ENCODE peak calls at places on chromosomes 7 and 10, in ten cellular contexts. M is MM.1S; X is naive thymus-derived CD4-positive, alpha-beta T cell; A is uterus; N is colonic mucosa; V is ovary; H is WERI-Rb-1; E is psoas muscle; F is heart right ventricle; J is upper lobe of right lung. I is an unnamed sample. For H3K9me3 and H3K36me3, the result is how much of the 10 kb centered on the place peaks cover.

GRCh38 chr10:130455791-130456190 is 319.6 kb downstream of the GLRX3 start:
- DNase-seq in A (no peak), N (no peak), J (no peak), X (no peak), F (no peak), V (no peak), H (no peak), E (no peak), M (no peak), I (no peak)

GRCh38 chr7:33666526-33666925 is 238.8 kb upstream of the BMPER start:
- DNase-seq in A (no peak), M (no peak), H (no peak), N (no peak), E (no peak), J (no peak), X (no peak), V (no peak), F (no peak), I (no peak)

GRCh38 chr7:151311294-151311864 is 30.2 kb upstream of the NUB1 start:
- DNase-seq in M (peak), F (no peak), E (no peak), A (no peak), V (no peak), N (peak), H (peak), J (no peak), X (no peak), I (no peak)

GRCh38 chr7:44240376-44240775 is 39.6 kb downstream of the YKT6 start:
- DNase-seq in V (no peak), J (no peak), F (no peak), H (no peak), N (no peak), E (no peak), A (no peak), X (no peak), M (no peak), I (no peak)

GRCh38 chr7:112001089-112001826 is 204.9 kb downstream of the DOCK4 start:
- DNase-seq in F (no peak), X (no peak), M (no peak), V (no peak), H (no peak), N (no peak), A (no peak), J (no peak), E (no peak), I (no peak)

GRCh38 chr7:121097577-121097976 is 109.1 kb downstream of the CPED1 start:
- DNase-seq in A (no peak), E (no peak), N (no peak), F (no peak), J (no peak), H (no peak), X (no peak), V (no peak), M (no peak), I (no peak)

GRCh38 chr10:124966008-124966407 is 24.1 kb downstream of the ZRANB1 start:
- DNase-seq in F (no peak), M (no peak), A (no peak), J (no peak), H (no peak), E (no peak), N (no peak), V (no peak), X (no peak), I (no peak)

GRCh38 chr10:58516118-58516517 is 3.4 kb downstream of the BICC1 start:
- DNase-seq in V (no peak), M (no peak), N (no peak), A (no peak), F (no peak), X (no peak), E (no peak), J (no peak), H (no peak), I (no peak)

GRCh38 chr7:42489299-42489698 is 252.3 kb upstream of the GLI3 start:
- DNase-seq in V (no peak), J (no peak), N (no peak), E (no peak), F (no peak), X (no peak), M (no peak), A (no peak), H (no peak), I (no peak)

GRCh38 chr10:69459101-69459805 is 8.0 kb downstream of the TSPAN15 start:
- DNase-seq in N (no peak), H (no peak), A (no peak), V (no peak), X (no peak), J (no peak), E (no peak), M (no peak), F (no peak), I (no peak)

GRCh38 chr10:42428534-42428933 is 209.8 kb downstream of the ZNF33B start:
- DNase-seq in N (no peak), V (no peak), H (no peak), M (peak), F (no peak), X (no peak), A (no peak), J (no peak), E (no peak), I (no peak)
- H3K9me3 ChIP-seq in N (under half), V (under half), H (under half), M (under half), F (under half), X (under half), A (under half), J (under half), E (under half), I (under half)

DNA sequence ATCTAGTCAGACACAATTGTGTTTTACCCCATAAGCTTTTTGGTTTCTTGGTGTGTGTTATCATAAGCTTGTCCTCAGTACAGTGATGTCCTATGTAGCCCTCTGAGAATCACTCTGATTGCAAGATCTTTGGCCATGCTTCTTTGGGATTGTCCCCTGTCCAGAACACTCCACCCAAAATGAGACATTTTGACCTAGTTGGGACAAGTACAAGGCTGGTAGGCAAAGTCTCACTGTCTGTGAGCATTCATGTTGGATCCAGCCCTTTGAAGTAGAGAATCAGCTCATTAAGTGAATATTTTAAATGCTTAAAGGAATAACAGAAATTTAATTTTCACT is 28.9 kb upstream of the PCGF5 start:
- DNase-seq in H (no peak), X (no peak), J (no peak), V (no peak), F (no peak), N (no peak), A (no peak), E (no peak), M (no peak), I (no peak)
- H3K27ac ChIP-seq in H (no peak), X (no peak), J (no peak), V (no peak), F (no peak), N (no peak), A (no peak), E (peak), M (peak), I (no peak)

GRCh38 chr10:113267616-113268015 is 285.2 kb upstream of the HABP2 start:
- DNase-seq in J (no peak), F (no peak), X (no peak), A (no peak), N (no peak), E (no peak), V (no peak), H (no peak), M (no peak), I (no peak)

GRCh38 chr10:113264333-113265131 is 288.3 kb upstream of the HABP2 start:
- DNase-seq in V (no peak), F (no peak), A (no peak), E (no peak), M (no peak), X (no peak), J (no peak), H (no peak), N (no peak), I (no peak)

GRCh38 chr10:113269333-113269732 is 283.5 kb upstream of the HABP2 start:
- DNase-seq in F (no peak), H (no peak), N (no peak), M (no peak), A (no peak), V (no peak), X (no peak), E (no peak), J (no peak), I (no peak)

GRCh38 chr10:113266152-113266551 is 286.7 kb upstream of the HABP2 start:
- DNase-seq in J (no peak), H (no peak), A (no peak), V (no peak), M (no peak), F (no peak), E (no peak), X (no peak), N (no peak), I (no peak)

GRCh38 chr10:113268186-113268585 is 284.7 kb upstream of the HABP2 start:
- DNase-seq in M (no peak), V (no peak), E (no peak), F (no peak), A (no peak), J (no peak), H (no peak), X (no peak), N (no peak), I (no peak)
- H3K36me3 ChIP-seq in M (under half), V (under half), E (under half), F (under half), A (under half), J (under half), H (under half), X (under half), N (under half), I (under half)

DNA sequence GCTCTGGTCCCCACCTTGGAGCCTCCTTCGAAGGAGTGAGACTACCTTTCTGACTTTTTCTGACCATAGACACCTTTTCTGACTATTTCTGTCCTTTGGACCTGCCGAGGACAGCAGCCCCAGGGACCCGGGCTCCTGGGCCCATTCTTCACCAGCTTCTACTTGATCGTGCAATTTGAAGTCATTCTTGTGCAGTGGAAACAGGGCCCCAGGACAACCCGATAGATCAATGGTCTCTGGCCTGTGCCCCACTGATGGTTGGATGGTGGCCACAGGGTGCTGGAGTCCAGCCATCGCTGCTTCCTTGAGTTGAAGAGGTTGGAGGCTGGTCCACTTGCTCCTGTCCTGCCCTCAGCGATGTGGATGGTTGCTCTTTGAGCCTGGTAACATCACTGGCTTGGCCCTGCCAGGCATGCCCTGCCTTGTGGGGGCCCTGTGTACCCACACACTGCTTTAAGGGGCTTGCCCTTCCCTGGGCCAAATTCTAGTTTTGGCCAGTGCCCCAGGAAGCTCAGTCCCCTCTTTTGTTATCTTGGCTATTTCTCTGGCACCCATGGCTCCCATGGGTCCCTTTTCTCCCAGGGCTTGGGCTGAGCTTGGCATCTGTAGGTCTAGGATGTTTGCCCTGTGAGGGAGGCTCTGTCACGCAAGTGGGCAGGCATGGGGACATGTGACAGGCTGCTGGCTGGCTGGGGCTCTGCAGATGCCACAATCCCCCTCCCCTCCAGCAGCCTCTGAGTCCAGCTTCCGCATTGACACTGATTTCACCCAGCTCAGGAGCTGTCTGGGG is 375.6 kb upstream of the NUPR2 start:
- DNase-seq in H (no peak), J (no peak), V (no peak), N (no peak), M (no peak), F (no peak), X (no peak), E (no peak), A (no peak), I (no peak)
- H3K9me3 ChIP-seq in H (under half), J (under half), V (under half), N (under half), M (under half), F (under half), X (under half), E (under half), A (under half), I (under half)